ENCODE peak calls at places on chromosomes 13 and 19, in seven cellular contexts. M, F, Q, T, J, O and C are unnamed samples.

GRCh38 chr13:26442541-26442940 is 114.9 kb upstream of the WASF3 start:
- DNase-seq in J (no peak), T (no peak), O (no peak), M (peak), Q (no peak), F (peak), C (no peak)

GRCh38 chr13:75512253-75512652 is 25.4 kb downstream of the COMMD6 start:
- DNase-seq in M (no peak), T (no peak), J (no peak), Q (no peak), F (no peak), O (no peak), C (no peak)

GRCh38 chr13:31749929-31750328 is 10.6 kb downstream of the RXFP2 start:
- DNase-seq in Q (peak), M (peak), O (no peak), F (peak), T (no peak), J (no peak), C (no peak)

GRCh38 chr13:110965038-110965754 is 50.3 kb upstream of the ANKRD10 start:
- DNase-seq in O (no peak), Q (peak), F (peak), J (no peak), M (no peak), T (no peak), C (no peak)

GRCh38 chr13:35791191-35791902 is 314.9 kb upstream of the MAB21L1 start:
- DNase-seq in F (peak), Q (no peak), T (no peak), M (no peak), O (no peak), J (no peak), C (no peak)

GRCh38 chr13:42283574-42283973 is 11.6 kb downstream of the AKAP11 start:
- DNase-seq in F (no peak), Q (no peak), J (no peak), M (no peak), O (no peak), T (no peak), C (no peak)

GRCh38 chr19:3094638-3095374 is 644 bp downstream of the GNA11 start:
- DNase-seq in T (no peak), J (no peak), O (no peak), Q (no peak), M (no peak), F (peak), C (no peak)

GRCh38 chr19:6769006-6769637 is 1.9 kb upstream of the SH2D3A start:
- DNase-seq in T (no peak), F (peak), O (no peak), M (no peak), J (no peak), Q (no peak), C (no peak)

GRCh38 chr19:31427857-31428256 is 78.6 kb upstream of the TSHZ3 start:
- DNase-seq in O (no peak), M (no peak), F (peak), T (no peak), Q (no peak), J (no peak), C (no peak)

GRCh38 chr13:73473016-73473415 is 414.2 kb downstream of the KLF5 start:
- DNase-seq in Q (no peak), M (no peak), J (no peak), O (no peak), T (no peak), F (no peak), C (no peak)

GRCh38 chr13:107563099-107563925 is 652.0 kb downstream of the LIG4 start:
- DNase-seq in F (no peak), M (no peak), J (no peak), Q (no peak), T (no peak), O (no peak), C (no peak)

GRCh38 chr13:76745246-76746200 is 140.7 kb downstream of the KCTD12 start:
- DNase-seq in Q (no peak), T (no peak), J (no peak), O (no peak), F (peak), M (no peak), C (no peak)

GRCh38 chr19:4391701-4392543 is 8.4 kb downstream of the SH3GL1 start:
- DNase-seq in J (no peak), F (peak), M (no peak), T (no peak), O (no peak), Q (no peak), C (no peak)

GRCh38 chr13:79060216-79060615 is 345.8 kb downstream of the RBM26 start:
- DNase-seq in O (no peak), F (no peak), T (no peak), J (no peak), Q (no peak), M (no peak), C (no peak)

GRCh38 chr13:79056706-79057105 is 349.3 kb downstream of the RBM26 start:
- DNase-seq in M (no peak), T (peak), Q (no peak), O (no peak), F (no peak), J (no peak), C (no peak)

GRCh38 chr13:79062291-79062690 is 343.8 kb downstream of the RBM26 start:
- DNase-seq in M (no peak), O (no peak), J (no peak), Q (no peak), T (no peak), F (no peak), C (no peak)
- TF ChIP-seq CTCF in M (no peak), O (no peak), J (no peak), Q (no peak), T (no peak), F (no peak), C (no peak)

DNA sequence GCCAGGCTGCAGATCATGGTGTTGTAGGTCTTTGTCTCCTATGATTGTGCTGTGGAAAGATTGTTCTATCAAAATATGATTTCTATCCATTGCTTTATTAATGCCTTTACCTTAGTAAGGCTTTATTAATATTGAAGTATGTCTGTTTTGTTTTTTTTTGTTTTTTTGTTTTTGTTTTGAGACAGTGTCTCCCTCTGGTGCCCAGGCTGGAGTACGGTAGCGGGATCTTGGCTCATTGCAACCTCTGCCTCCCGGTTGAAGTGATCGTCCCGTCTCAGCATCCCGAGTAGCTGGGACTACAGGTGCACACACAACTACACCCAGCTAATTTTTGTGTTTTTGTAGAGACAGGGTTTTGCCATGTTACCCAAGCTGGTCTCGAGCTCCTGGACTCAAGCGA is 7.7 kb downstream of the IRGC start:
- DNase-seq in F (peak), T (no peak), J (no peak), Q (no peak), O (no peak), M (no peak), C (no peak)
- TF ChIP-seq CTCF in F (peak), T (no peak), J (no peak), Q (peak), O (no peak), M (peak), C (no peak)

GRCh38 chr13:29284726-29285125 is 310.8 kb downstream of the SLC7A1 start:
- DNase-seq in M (no peak), O (no peak), T (no peak), F (no peak), Q (no peak), J (no peak), C (no peak)
- TF ChIP-seq CTCF in M (no peak), O (no peak), T (no peak), F (no peak), Q (no peak), J (no peak), C (no peak)

GRCh38 chr19:10392120-10392519 is 11.2 kb downstream of the CDC37 start:
- DNase-seq in J (no peak), Q (no peak), T (no peak), O (no peak), M (no peak), F (no peak), C (no peak)

GRCh38 chr19:10390652-10391286 is 10.4 kb upstream of the TYK2 start:
- DNase-seq in Q (peak), J (peak), M (peak), O (peak), F (peak), T (peak), C (peak)

GRCh38 chr19:10388957-10389356 is 8.6 kb upstream of the TYK2 start:
- DNase-seq in M (peak), T (peak), J (peak), O (peak), F (peak), Q (peak), C (peak)

GRCh38 chr19:10393137-10393536 is 10.2 kb downstream of the CDC37 start:
- DNase-seq in F (no peak), O (no peak), J (no peak), Q (no peak), M (no peak), T (no peak), C (no peak)

GRCh38 chr19:10389863-10390262 is 9.5 kb upstream of the TYK2 start:
- DNase-seq in M (no peak), Q (no peak), T (no peak), F (peak), J (no peak), O (no peak), C (no peak)
- TF ChIP-seq CTCF in M (peak), Q (peak), T (no peak), F (peak), J (no peak), O (no peak), C (no peak)

GRCh38 chr13:55517312-55517711 is 1623.4 kb upstream of the PRR20A start:
- DNase-seq in O (no peak), F (no peak), J (no peak), M (no peak), T (no peak), Q (no peak), C (no peak)
- TF ChIP-seq CTCF in O (no peak), F (no peak), J (no peak), M (no peak), T (peak), Q (no peak), C (no peak)

DNA sequence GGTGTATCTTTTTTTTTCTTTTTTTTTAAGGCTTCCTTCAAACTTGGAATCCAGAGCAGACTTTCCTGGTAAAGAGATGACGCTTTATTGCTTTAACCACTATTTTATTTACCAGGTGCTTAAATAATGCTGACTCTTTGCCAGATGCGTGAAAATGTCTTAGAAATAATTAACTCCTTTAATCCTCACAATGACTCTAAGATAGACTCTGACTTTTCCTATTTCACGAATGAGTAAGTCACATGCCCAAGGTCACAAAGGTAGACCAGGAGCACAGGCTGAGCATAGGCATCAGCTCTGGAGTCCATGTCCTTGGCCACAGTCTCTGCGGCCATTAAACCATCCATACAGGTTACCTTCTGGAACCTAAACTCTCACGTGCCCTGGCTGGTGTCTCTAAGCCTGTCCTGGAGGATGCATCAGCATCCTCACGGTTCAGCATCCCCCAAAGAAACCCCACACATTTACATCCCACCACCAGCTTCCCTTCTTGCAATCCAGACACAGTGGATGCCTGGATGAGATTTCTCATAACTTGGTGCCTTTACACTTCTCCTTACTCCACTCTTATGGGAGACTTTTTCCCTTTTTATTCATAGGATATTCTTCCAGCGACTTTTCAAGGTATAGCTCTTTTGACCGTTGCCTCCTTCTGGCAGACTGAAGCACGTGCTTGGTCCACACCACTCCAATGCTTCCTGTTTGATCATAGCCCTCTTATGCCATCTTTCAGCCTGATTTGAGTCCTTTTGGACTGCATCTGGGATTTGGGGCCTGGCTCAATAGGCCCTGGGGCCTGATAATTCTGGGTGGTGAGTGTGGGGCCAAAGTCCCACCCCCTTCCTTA is 87.5 kb downstream of the ERCC5 start:
- DNase-seq in F (no peak), O (no peak), Q (no peak), M (no peak), T (no peak), J (no peak), C (no peak)
- TF ChIP-seq CTCF in F (no peak), O (no peak), Q (no peak), M (no peak), T (no peak), J (no peak), C (no peak)

GRCh38 chr13:21243045-21243842 is 66.8 kb downstream of the MRPL57 start:
- DNase-seq in Q (no peak), T (no peak), F (no peak), J (no peak), O (no peak), M (no peak), C (no peak)
- TF ChIP-seq CTCF in Q (no peak), T (no peak), F (no peak), J (no peak), O (no peak), M (no peak), C (no peak)

GRCh38 chr13:101945435-101945834 is 456.4 kb downstream of the FGF14 start:
- DNase-seq in J (no peak), M (no peak), Q (no peak), T (peak), F (no peak), O (no peak), C (no peak)
- TF ChIP-seq CTCF in J (no peak), M (no peak), Q (peak), T (no peak), F (no peak), O (no peak), C (no peak)